ENCODE peak calls at places on chromosomes 13 and 19, in nine cellular contexts. One of them, this sample, is unnamed.

GRCh38 chr19:15702590-15702930 is 25.3 kb upstream of the OR10H2 start:
- DNase-seq in A172: peak; percentile 66
- DNase-seq in activated naive CD4-positive, alpha-beta T cell: no peak
- DNase-seq in T-cell: no peak
- DNase-seq in heart left ventricle: peak; percentile 80
- DNase-seq in T-helper 1 cell: no peak
- DNase-seq in activated CD4-positive, alpha-beta T cell treated with anti-CD3 and anti-CD28 coated beads for 36 hours: peak; percentile 59
- DNase-seq in A673: peak; percentile 85
- DNase-seq in EH: peak; percentile 0
- DNase-seq in this sample: no peak

GRCh38 chr13:91078093-91078679 is 269.3 kb upstream of the MIR17HG start:
- DNase-seq in A172: peak; percentile 11
- DNase-seq in EH: no peak
- DNase-seq in A673: peak; percentile 29
- DNase-seq in T-cell: no peak
- DNase-seq in T-helper 1 cell: no peak
- DNase-seq in activated naive CD4-positive, alpha-beta T cell: no peak
- DNase-seq in activated CD4-positive, alpha-beta T cell treated with anti-CD3 and anti-CD28 coated beads for 36 hours: no peak
- DNase-seq in heart left ventricle: no peak
- DNase-seq in this sample: no peak

GRCh38 chr19:57348136-57348535 is 2.9 kb upstream of the ZNF304 start:
- DNase-seq in activated naive CD4-positive, alpha-beta T cell: no peak
- DNase-seq in A172: no peak
- DNase-seq in activated CD4-positive, alpha-beta T cell treated with anti-CD3 and anti-CD28 coated beads for 36 hours: no peak
- DNase-seq in T-cell: no peak
- DNase-seq in A673: no peak
- DNase-seq in heart left ventricle: no peak
- DNase-seq in EH: peak; percentile 83
- DNase-seq in T-helper 1 cell: no peak
- DNase-seq in this sample: no peak

GRCh38 chr13:113860579-113861432 is 3.1 kb downstream of the GAS6 start:
- DNase-seq in T-cell: peak; percentile 15
- DNase-seq in heart left ventricle: no peak
- DNase-seq in A673: no peak
- DNase-seq in activated naive CD4-positive, alpha-beta T cell: no peak
- DNase-seq in A172: no peak
- DNase-seq in activated CD4-positive, alpha-beta T cell treated with anti-CD3 and anti-CD28 coated beads for 36 hours: no peak
- DNase-seq in T-helper 1 cell: no peak
- DNase-seq in EH: no peak
- DNase-seq in this sample: peak; percentile 70

GRCh38 chr19:39237200-39238184 is 7.3 kb downstream of the IFNL3 start:
- DNase-seq in T-helper 1 cell: no peak
- DNase-seq in activated naive CD4-positive, alpha-beta T cell: no peak
- DNase-seq in A172: peak; percentile 54
- DNase-seq in EH: no peak
- DNase-seq in A673: no peak
- DNase-seq in T-cell: peak; percentile 32
- DNase-seq in activated CD4-positive, alpha-beta T cell treated with anti-CD3 and anti-CD28 coated beads for 36 hours: peak; percentile 68
- DNase-seq in heart left ventricle: no peak
- DNase-seq in this sample: no peak

GRCh38 chr13:37657134-37657533 is 58.6 kb upstream of the POSTN start:
- DNase-seq in EH: peak; percentile 82
- DNase-seq in T-helper 1 cell: no peak
- DNase-seq in T-cell: no peak
- DNase-seq in A673: no peak
- DNase-seq in heart left ventricle: no peak
- DNase-seq in activated CD4-positive, alpha-beta T cell treated with anti-CD3 and anti-CD28 coated beads for 36 hours: no peak
- DNase-seq in A172: peak; percentile 85
- DNase-seq in activated naive CD4-positive, alpha-beta T cell: no peak
- DNase-seq in this sample: no peak

GRCh38 chr19:8403098-8403819 is 9.8 kb upstream of the MARCHF2 start:
- DNase-seq in activated CD4-positive, alpha-beta T cell treated with anti-CD3 and anti-CD28 coated beads for 36 hours: no peak
- DNase-seq in EH: no peak
- DNase-seq in A673: no peak
- DNase-seq in heart left ventricle: no peak
- DNase-seq in A172: no peak
- DNase-seq in activated naive CD4-positive, alpha-beta T cell: no peak
- DNase-seq in T-helper 1 cell: no peak
- DNase-seq in T-cell: no peak
- DNase-seq in this sample: no peak

GRCh38 chr13:97849305-97849704 is 104.2 kb upstream of the IPO5 start:
- DNase-seq in activated naive CD4-positive, alpha-beta T cell: no peak
- DNase-seq in activated CD4-positive, alpha-beta T cell treated with anti-CD3 and anti-CD28 coated beads for 36 hours: no peak
- DNase-seq in A172: peak; percentile 38
- DNase-seq in T-cell: no peak
- DNase-seq in heart left ventricle: no peak
- DNase-seq in A673: peak; percentile 59
- DNase-seq in EH: peak; percentile 42
- DNase-seq in T-helper 1 cell: no peak
- DNase-seq in this sample: no peak

GRCh38 chr19:4933528-4933927 is 24.2 kb downstream of the UHRF1 start:
- DNase-seq in activated CD4-positive, alpha-beta T cell treated with anti-CD3 and anti-CD28 coated beads for 36 hours: no peak
- DNase-seq in activated naive CD4-positive, alpha-beta T cell: no peak
- DNase-seq in T-helper 1 cell: no peak
- DNase-seq in heart left ventricle: no peak
- DNase-seq in EH: peak; percentile 10
- DNase-seq in T-cell: no peak
- DNase-seq in A673: no peak
- DNase-seq in A172: peak; percentile 25
- DNase-seq in this sample: no peak

GRCh38 chr19:3603121-3603841 is 3.4 kb downstream of the TBXA2R start:
- DNase-seq in T-helper 1 cell: no peak
- DNase-seq in heart left ventricle: no peak
- DNase-seq in EH: peak; percentile 20
- DNase-seq in A673: no peak
- DNase-seq in activated CD4-positive, alpha-beta T cell treated with anti-CD3 and anti-CD28 coated beads for 36 hours: no peak
- DNase-seq in T-cell: no peak
- DNase-seq in activated naive CD4-positive, alpha-beta T cell: no peak
- DNase-seq in A172: peak; percentile 55
- DNase-seq in this sample: no peak

This sample was measured in type B pancreatic cell.